ENCODE peak calls at places on chromosomes 5 and 9, in eight cellular contexts. One of them, this sample, is unnamed. For H3K4me1, the result is how much of the 10 kb centered on the place peaks cover.

GRCh38 chr5:87686975-87687374 is 274.2 kb upstream of the CCNH start:
- DNase-seq in foreskin keratinocyte: no peak
- DNase-seq in hepatocyte: no peak
- DNase-seq in cardiac muscle cell: no peak
- DNase-seq in colonic mucosa: no peak
- DNase-seq in small intestine: no peak
- DNase-seq in mesendoderm: no peak
- DNase-seq in astrocyte: no peak
- DNase-seq in this sample: no peak

GRCh38 chr5:111676496-111676895 is 80.5 kb downstream of the NREP start:
- DNase-seq in foreskin keratinocyte: no peak
- DNase-seq in colonic mucosa: no peak
- DNase-seq in cardiac muscle cell: no peak
- DNase-seq in astrocyte: peak
- DNase-seq in mesendoderm: no peak
- DNase-seq in small intestine: no peak
- DNase-seq in hepatocyte: no peak
- DNase-seq in this sample: no peak

GRCh38 chr5:81189875-81190467 is 43.2 kb upstream of the CKMT2 start:
- DNase-seq in small intestine: no peak
- DNase-seq in mesendoderm: no peak
- DNase-seq in astrocyte: no peak
- DNase-seq in foreskin keratinocyte: no peak
- DNase-seq in cardiac muscle cell: peak
- DNase-seq in colonic mucosa: no peak
- DNase-seq in hepatocyte: no peak
- DNase-seq in this sample: no peak

GRCh38 chr9:89923961-89924504 is 319.2 kb downstream of the GADD45G start:
- DNase-seq in hepatocyte: peak
- DNase-seq in colonic mucosa: no peak
- DNase-seq in cardiac muscle cell: no peak
- DNase-seq in foreskin keratinocyte: no peak
- DNase-seq in small intestine: peak
- DNase-seq in astrocyte: peak
- DNase-seq in mesendoderm: peak
- DNase-seq in this sample: no peak

GRCh38 chr5:1930880-1931589 is 48.3 kb upstream of the IRX4 start:
- DNase-seq in mesendoderm: peak
- DNase-seq in small intestine: no peak
- DNase-seq in foreskin keratinocyte: peak
- DNase-seq in astrocyte: no peak
- DNase-seq in colonic mucosa: no peak
- DNase-seq in hepatocyte: peak
- DNase-seq in cardiac muscle cell: peak
- DNase-seq in this sample: no peak

GRCh38 chr5:156474251-156474650 is 147.3 kb downstream of the SGCD start:
- DNase-seq in foreskin keratinocyte: no peak
- DNase-seq in hepatocyte: no peak
- DNase-seq in cardiac muscle cell: peak
- DNase-seq in astrocyte: peak
- DNase-seq in small intestine: no peak
- DNase-seq in colonic mucosa: peak
- DNase-seq in mesendoderm: no peak
- DNase-seq in this sample: no peak

GRCh38 chr5:120901199-120901598 is 437.1 kb downstream of the PRR16 start:
- DNase-seq in hepatocyte: no peak
- DNase-seq in foreskin keratinocyte: no peak
- DNase-seq in cardiac muscle cell: no peak
- DNase-seq in colonic mucosa: no peak
- DNase-seq in small intestine: no peak
- DNase-seq in astrocyte: no peak
- DNase-seq in mesendoderm: peak
- DNase-seq in this sample: no peak

GRCh38 chr5:126471875-126472537 is 48.8 kb downstream of the GRAMD2B start:
- DNase-seq in foreskin keratinocyte: peak
- DNase-seq in astrocyte: peak
- DNase-seq in hepatocyte: peak
- DNase-seq in colonic mucosa: no peak
- DNase-seq in mesendoderm: no peak
- DNase-seq in cardiac muscle cell: no peak
- DNase-seq in small intestine: no peak
- DNase-seq in this sample: no peak

GRCh38 chr5:63233906-63234305 is 655.3 kb downstream of the LRRC70 start:
- DNase-seq in colonic mucosa: no peak
- DNase-seq in mesendoderm: no peak
- DNase-seq in cardiac muscle cell: no peak
- DNase-seq in astrocyte: peak
- DNase-seq in foreskin keratinocyte: no peak
- DNase-seq in small intestine: no peak
- DNase-seq in hepatocyte: no peak
- DNase-seq in this sample: no peak

GRCh38 chr5:98414938-98415337 is 358.5 kb upstream of the RGMB start:
- DNase-seq in cardiac muscle cell: no peak
- DNase-seq in mesendoderm: no peak
- DNase-seq in astrocyte: peak
- DNase-seq in small intestine: no peak
- DNase-seq in colonic mucosa: no peak
- DNase-seq in hepatocyte: no peak
- DNase-seq in foreskin keratinocyte: peak
- DNase-seq in this sample: no peak

GRCh38 chr5:61752588-61752987 is 420.5 kb downstream of the ZSWIM6 start:
- DNase-seq in cardiac muscle cell: no peak
- DNase-seq in colonic mucosa: no peak
- DNase-seq in mesendoderm: no peak
- DNase-seq in small intestine: no peak
- DNase-seq in astrocyte: no peak
- DNase-seq in foreskin keratinocyte: no peak
- DNase-seq in hepatocyte: no peak
- DNase-seq in this sample: no peak

GRCh38 chr5:100841358-100842076 is 61.6 kb downstream of the ST8SIA4 start:
- DNase-seq in cardiac muscle cell: no peak
- DNase-seq in colonic mucosa: no peak
- DNase-seq in mesendoderm: peak
- DNase-seq in small intestine: no peak
- DNase-seq in foreskin keratinocyte: no peak
- DNase-seq in astrocyte: peak
- DNase-seq in hepatocyte: no peak
- DNase-seq in this sample: no peak

GRCh38 chr9:110543631-110544051 is 35.9 kb downstream of the SVEP1 start:
- DNase-seq in foreskin keratinocyte: no peak
- DNase-seq in cardiac muscle cell: no peak
- DNase-seq in small intestine: no peak
- DNase-seq in mesendoderm: peak
- DNase-seq in colonic mucosa: no peak
- DNase-seq in hepatocyte: no peak
- DNase-seq in astrocyte: no peak
- DNase-seq in this sample: no peak

GRCh38 chr5:39689919-39690318 is 265.1 kb upstream of the DAB2 start:
- DNase-seq in hepatocyte: no peak
- DNase-seq in colonic mucosa: no peak
- DNase-seq in foreskin keratinocyte: no peak
- DNase-seq in mesendoderm: no peak
- DNase-seq in astrocyte: no peak
- DNase-seq in small intestine: no peak
- DNase-seq in cardiac muscle cell: no peak
- DNase-seq in this sample: no peak

GRCh38 chr9:97769208-97769607 is 72.1 kb upstream of the XPA start:
- DNase-seq in colonic mucosa: no peak
- DNase-seq in small intestine: no peak
- DNase-seq in cardiac muscle cell: no peak
- DNase-seq in hepatocyte: no peak
- DNase-seq in foreskin keratinocyte: no peak
- DNase-seq in astrocyte: no peak
- DNase-seq in mesendoderm: no peak
- DNase-seq in this sample: no peak

GRCh38 chr5:61450170-61450815 is 118.2 kb downstream of the ZSWIM6 start:
- DNase-seq in foreskin keratinocyte: peak
- DNase-seq in astrocyte: peak
- DNase-seq in mesendoderm: peak
- DNase-seq in hepatocyte: peak
- DNase-seq in colonic mucosa: peak
- DNase-seq in cardiac muscle cell: no peak
- DNase-seq in small intestine: peak
- DNase-seq in this sample: peak

GRCh38 chr5:157167219-157167621 is 1.2 kb upstream of the GARIN3 start:
- DNase-seq in cardiac muscle cell: no peak
- DNase-seq in mesendoderm: peak
- DNase-seq in colonic mucosa: no peak
- DNase-seq in foreskin keratinocyte: no peak
- DNase-seq in hepatocyte: peak
- DNase-seq in small intestine: no peak
- DNase-seq in astrocyte: peak
- DNase-seq in this sample: no peak

GRCh38 chr9:33255471-33255870 is 9.0 kb downstream of the BAG1 start:
- DNase-seq in colonic mucosa: no peak
- DNase-seq in cardiac muscle cell: no peak
- DNase-seq in foreskin keratinocyte: no peak
- DNase-seq in mesendoderm: no peak
- DNase-seq in hepatocyte: no peak
- DNase-seq in astrocyte: no peak
- DNase-seq in small intestine: no peak
- DNase-seq in this sample: no peak

GRCh38 chr9:112035166-112035816 is 138.7 kb downstream of the UGCG start:
- DNase-seq in mesendoderm: no peak
- DNase-seq in foreskin keratinocyte: no peak
- DNase-seq in hepatocyte: no peak
- DNase-seq in small intestine: no peak
- DNase-seq in cardiac muscle cell: peak
- DNase-seq in astrocyte: no peak
- DNase-seq in colonic mucosa: no peak
- DNase-seq in this sample: no peak
- H3K4me1 ChIP-seq in mesendoderm: under half
- H3K4me1 ChIP-seq in foreskin keratinocyte: under half
- H3K4me1 ChIP-seq in hepatocyte: under half
- H3K4me1 ChIP-seq in small intestine: under half
- H3K4me1 ChIP-seq in cardiac muscle cell: under half
- H3K4me1 ChIP-seq in astrocyte: under half
- H3K4me1 ChIP-seq in colonic mucosa: under half
- H3K4me1 ChIP-seq in this sample: under half

GRCh38 chr5:135029468-135030122 is 4.4 kb downstream of the PITX1 start:
- DNase-seq in cardiac muscle cell: no peak
- DNase-seq in colonic mucosa: no peak
- DNase-seq in astrocyte: no peak
- DNase-seq in foreskin keratinocyte: no peak
- DNase-seq in mesendoderm: no peak
- DNase-seq in small intestine: no peak
- DNase-seq in hepatocyte: no peak
- DNase-seq in this sample: no peak
- H3K27ac ChIP-seq in cardiac muscle cell: no peak
- H3K27ac ChIP-seq in colonic mucosa: peak
- H3K27ac ChIP-seq in astrocyte: no peak
- H3K27ac ChIP-seq in foreskin keratinocyte: no peak
- H3K27ac ChIP-seq in mesendoderm: no peak
- H3K27ac ChIP-seq in small intestine: no peak
- H3K27ac ChIP-seq in hepatocyte: peak
- H3K27ac ChIP-seq in this sample: peak

DNA sequence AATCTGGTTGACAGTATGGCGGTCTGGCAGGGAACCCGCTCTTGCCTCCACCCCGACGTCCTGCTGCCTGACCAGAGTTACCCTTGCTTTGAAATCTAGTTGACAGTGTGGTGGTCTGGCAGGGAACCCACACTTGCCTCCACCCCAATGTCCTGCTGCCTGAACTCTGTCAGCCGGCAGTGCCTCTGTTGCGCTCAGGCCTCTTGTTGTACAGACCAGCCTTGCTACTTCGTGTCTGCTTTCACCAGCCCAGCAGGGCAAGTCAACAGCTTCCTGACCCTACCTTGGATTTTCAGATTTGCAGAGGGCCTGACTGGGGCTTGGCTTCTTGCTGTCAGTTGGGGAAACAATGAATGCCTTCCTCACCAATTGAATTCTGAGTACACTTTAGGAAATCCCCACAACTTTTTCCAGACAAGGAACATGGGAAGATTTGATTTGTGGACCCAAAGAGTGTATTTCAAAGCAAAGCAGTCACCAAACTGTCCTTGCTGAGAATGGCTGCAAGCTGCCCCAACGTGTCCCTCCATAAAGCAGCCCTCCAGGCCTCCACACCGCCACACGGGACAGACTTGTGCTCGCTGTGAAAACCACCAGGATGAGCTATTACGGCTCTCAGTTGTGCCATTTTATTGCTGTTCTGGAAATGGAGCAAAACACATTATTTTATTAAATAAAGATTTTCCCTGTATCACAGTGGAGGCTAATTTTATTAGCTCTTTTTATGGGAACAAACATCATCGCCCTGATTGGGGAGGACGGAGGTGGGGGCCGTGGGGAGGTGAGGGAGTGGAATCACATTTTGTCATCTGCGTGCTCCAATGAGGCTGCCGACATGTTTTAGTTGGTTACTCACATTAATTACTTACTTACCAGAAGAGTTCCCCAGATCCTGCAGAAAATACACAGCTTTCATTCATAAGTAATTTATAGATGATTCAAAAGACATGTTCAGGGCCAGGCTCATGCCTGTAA is 189.3 kb downstream of the AOPEP start:
- DNase-seq in foreskin keratinocyte: no peak
- DNase-seq in colonic mucosa: peak
- DNase-seq in hepatocyte: no peak
- DNase-seq in cardiac muscle cell: no peak
- DNase-seq in mesendoderm: no peak
- DNase-seq in astrocyte: no peak
- DNase-seq in small intestine: no peak
- DNase-seq in this sample: no peak
- H3K4me1 ChIP-seq in foreskin keratinocyte: half or more
- H3K4me1 ChIP-seq in colonic mucosa: under half
- H3K4me1 ChIP-seq in hepatocyte: half or more
- H3K4me1 ChIP-seq in cardiac muscle cell: half or more
- H3K4me1 ChIP-seq in mesendoderm: under half
- H3K4me1 ChIP-seq in astrocyte: under half
- H3K4me1 ChIP-seq in small intestine: under half
- H3K4me1 ChIP-seq in this sample: half or more

GRCh38 chr5:151643385-151643784 is 43.3 kb downstream of the SPARC start:
- DNase-seq in foreskin keratinocyte: no peak
- DNase-seq in colonic mucosa: no peak
- DNase-seq in astrocyte: no peak
- DNase-seq in cardiac muscle cell: no peak
- DNase-seq in mesendoderm: no peak
- DNase-seq in hepatocyte: no peak
- DNase-seq in small intestine: no peak
- DNase-seq in this sample: no peak

GRCh38 chr5:151646334-151646733 is 40.4 kb downstream of the SPARC start:
- DNase-seq in hepatocyte: no peak
- DNase-seq in foreskin keratinocyte: no peak
- DNase-seq in mesendoderm: no peak
- DNase-seq in small intestine: no peak
- DNase-seq in cardiac muscle cell: no peak
- DNase-seq in astrocyte: no peak
- DNase-seq in colonic mucosa: no peak
- DNase-seq in this sample: no peak

GRCh38 chr5:151647320-151647861 is 39.3 kb downstream of the SPARC start:
- DNase-seq in mesendoderm: no peak
- DNase-seq in astrocyte: no peak
- DNase-seq in cardiac muscle cell: no peak
- DNase-seq in foreskin keratinocyte: no peak
- DNase-seq in colonic mucosa: no peak
- DNase-seq in small intestine: no peak
- DNase-seq in hepatocyte: no peak
- DNase-seq in this sample: no peak

GRCh38 chr5:151638619-151639018 is 47.5 kb upstream of the FAT2 start:
- DNase-seq in foreskin keratinocyte: no peak
- DNase-seq in mesendoderm: no peak
- DNase-seq in astrocyte: no peak
- DNase-seq in cardiac muscle cell: no peak
- DNase-seq in hepatocyte: no peak
- DNase-seq in small intestine: no peak
- DNase-seq in colonic mucosa: no peak
- DNase-seq in this sample: no peak

GRCh38 chr5:151642472-151643140 is 44.1 kb downstream of the SPARC start:
- DNase-seq in foreskin keratinocyte: no peak
- DNase-seq in small intestine: peak
- DNase-seq in cardiac muscle cell: no peak
- DNase-seq in colonic mucosa: no peak
- DNase-seq in astrocyte: no peak
- DNase-seq in hepatocyte: no peak
- DNase-seq in mesendoderm: no peak
- DNase-seq in this sample: no peak
- H3K27ac ChIP-seq in foreskin keratinocyte: no peak
- H3K27ac ChIP-seq in small intestine: no peak
- H3K27ac ChIP-seq in cardiac muscle cell: no peak
- H3K27ac ChIP-seq in colonic mucosa: no peak
- H3K27ac ChIP-seq in astrocyte: no peak
- H3K27ac ChIP-seq in hepatocyte: no peak
- H3K27ac ChIP-seq in mesendoderm: no peak
- H3K27ac ChIP-seq in this sample: no peak